ENCODE peak calls at places on chromosomes 1 and 21, in six cellular contexts. Y is progenitor cell of endocrine pancreas; D is brain pericyte; I is activated naive CD8-positive, alpha-beta T cell treated with anti-CD3 and anti-CD28 coated beads, Interleukin-2, amount 50 U/mL, for 24 hours; W is T-cell; L is nephron progenitor cell. K is an unnamed sample.

GRCh38 chr1:9293512-9294439 is 1.1 kb downstream of the SPSB1 start:
- DNase-seq in Y (peak; percentile 34), D (peak; percentile 46), I (peak; percentile 43), W (no peak), L (peak; percentile 53), K (peak; percentile 27)

GRCh38 chr1:228791782-228792181 is 56.5 kb downstream of the RHOU start:
- DNase-seq in Y (no peak), D (no peak), I (no peak), W (no peak), L (no peak), K (no peak)

GRCh38 chr1:209800984-209801834 is 4.7 kb downstream of the IRF6 start:
- DNase-seq in Y (no peak), D (no peak), I (no peak), W (no peak), L (no peak), K (peak; percentile 26)

GRCh38 chr1:53518775-53519174 is 59.6 kb downstream of the DMRTB1 start:
- DNase-seq in Y (no peak), D (no peak), I (no peak), W (no peak), L (no peak), K (no peak)

GRCh38 chr1:100703716-100704115 is 15.8 kb upstream of the VCAM1 start:
- DNase-seq in Y (no peak), D (no peak), I (no peak), W (no peak), L (no peak), K (no peak)

GRCh38 chr1:200739499-200740290 is 1.0 kb downstream of the CAMSAP2 start:
- DNase-seq in Y (peak; percentile 61), D (no peak), I (peak; percentile 39), W (no peak), L (peak; percentile 75), K (no peak)

GRCh38 chr1:7629465-7630195 is 141.5 kb upstream of the VAMP3 start:
- DNase-seq in Y (no peak), D (no peak), I (no peak), W (no peak), L (no peak), K (no peak)

GRCh38 chr1:116255933-116256649 is 117.0 kb upstream of the ATP1A1 start:
- DNase-seq in Y (no peak), D (no peak), I (no peak), W (no peak), L (no peak), K (no peak)

GRCh38 chr1:228944241-228944741 is 209.0 kb downstream of the RHOU start:
- DNase-seq in Y (no peak), D (no peak), I (no peak), W (no peak), L (no peak), K (no peak)

GRCh38 chr1:234531181-234532132 is 52.5 kb upstream of the TARBP1 start:
- DNase-seq in Y (no peak), D (no peak), I (no peak), W (no peak), L (no peak), K (no peak)

GRCh38 chr1:43545686-43546387 is 15.2 kb downstream of the PTPRF start:
- DNase-seq in Y (peak; percentile 87), D (no peak), I (no peak), W (no peak), L (peak; percentile 95), K (peak; percentile 16)

GRCh38 chr1:91683598-91683951 is 182.9 kb downstream of the CDC7 start:
- DNase-seq in Y (no peak), D (no peak), I (no peak), W (no peak), L (peak; percentile 12), K (no peak)

GRCh38 chr1:2304921-2305681 is 77.0 kb downstream of the SKI start:
- DNase-seq in Y (no peak), D (no peak), I (no peak), W (peak; percentile 20), L (no peak), K (no peak)

GRCh38 chr1:192905049-192905448 is 96.2 kb downstream of the RGS2 start:
- DNase-seq in Y (no peak), D (no peak), I (no peak), W (no peak), L (no peak), K (no peak)

GRCh38 chr1:29736582-29737188 is 500.4 kb downstream of the PTPRU start:
- DNase-seq in Y (peak; percentile 64), D (no peak), I (peak; percentile 14), W (no peak), L (peak; percentile 81), K (peak; percentile 56)

GRCh38 chr1:39613250-39613649 is 26.2 kb downstream of the HEYL start:
- DNase-seq in Y (no peak), D (no peak), I (no peak), W (no peak), L (no peak), K (no peak)

GRCh38 chr1:8025061-8025670 is 943 bp downstream of the ERRFI1 start:
- DNase-seq in Y (no peak), D (no peak), I (no peak), W (no peak), L (no peak), K (peak; percentile 42)

GRCh38 chr21:33231526-33231925 is 1.8 kb downstream of the IFNAR2 start:
- DNase-seq in Y (no peak), D (no peak), I (no peak), W (no peak), L (no peak), K (no peak)

GRCh38 chr1:27144920-27145661 is 9.8 kb downstream of the SLC9A1 start:
- DNase-seq in Y (no peak), D (no peak), I (no peak), W (no peak), L (no peak), K (no peak)

GRCh38 chr1:61563611-61564010 is 161.3 kb downstream of the TM2D1 start:
- DNase-seq in Y (no peak), D (no peak), I (no peak), W (no peak), L (no peak), K (no peak)

GRCh38 chr1:209190591-209191241 is 392.8 kb upstream of the CAMK1G start:
- DNase-seq in Y (peak; percentile 50), D (no peak), I (peak; percentile 25), W (no peak), L (peak; percentile 75), K (peak; percentile 44)

GRCh38 chr1:21290546-21290944 is 282 bp upstream of the ECE1 start:
- DNase-seq in Y (no peak), D (no peak), I (no peak), W (no peak), L (no peak), K (no peak)

GRCh38 chr1:165949335-165950130 is 122.1 kb downstream of the UCK2 start:
- DNase-seq in Y (peak; percentile 51), D (no peak), I (no peak), W (no peak), L (peak; percentile 85), K (no peak)

GRCh38 chr1:247210062-247210385 is 38.2 kb upstream of the ZNF124 start:
- DNase-seq in Y (no peak), D (no peak), I (no peak), W (no peak), L (no peak), K (peak; percentile 71)

GRCh38 chr1:177444997-177445746 is 274.4 kb downstream of the BRINP2 start:
- DNase-seq in Y (no peak), D (no peak), I (no peak), W (no peak), L (no peak), K (no peak)

GRCh38 chr21:30044447-30045064 is 104.8 kb upstream of the GRIK1 start:
- DNase-seq in Y (peak; percentile 10), D (no peak), I (no peak), W (no peak), L (peak; percentile 37), K (peak; percentile 36)

GRCh38 chr1:15902882-15903281 is 55.4 kb downstream of the SPEN start:
- DNase-seq in Y (no peak), D (no peak), I (no peak), W (no peak), L (no peak), K (peak; percentile 17)

GRCh38 chr1:241942738-241943137 is 14.8 kb upstream of the BECN2 start:
- DNase-seq in Y (no peak), D (no peak), I (no peak), W (no peak), L (no peak), K (no peak)

K was measured in erythroblast.